ENCODE peak calls at places on chromosome 4, in nine cellular contexts. R is fibroblast of lung, Y is heart right ventricle, A is IMR-90, S is NB4, V is foreskin fibroblast, O is GM06990, G is bronchial epithelial cell, I is fibroblast of mammary gland. K is an unnamed sample.

GRCh38 chr4:48271626-48272025 is 2.0 kb upstream of the TEC start:
- DNase-seq in R (no peak), Y (no peak), A (no peak), S (no peak), V (no peak), O (no peak), G (no peak), I (no peak), K (no peak)

GRCh38 chr4:166174717-166175510 is 301.9 kb downstream of the TLL1 start:
- DNase-seq in R (no peak), Y (no peak), A (no peak), S (peak), V (no peak), O (no peak), G (peak), I (peak), K (peak)

GRCh38 chr4:57249083-57249482 is 138.9 kb upstream of the IGFBP7 start:
- DNase-seq in R (no peak), Y (no peak), A (peak), S (no peak), V (peak), O (no peak), G (peak), I (peak), K (peak)

GRCh38 chr4:21768349-21769310 is 179.9 kb downstream of the KCNIP4 start:
- DNase-seq in R (peak), Y (no peak), A (peak), S (peak), V (peak), O (peak), G (peak), I (peak), K (peak)

GRCh38 chr4:10164877-10165283 is 48.3 kb upstream of the WDR1 start:
- DNase-seq in R (peak), Y (peak), A (peak), S (peak), V (peak), O (no peak), G (peak), I (peak), K (peak)

GRCh38 chr4:184756399-184756798 is 22.5 kb upstream of the CENPU start:
- DNase-seq in R (peak), Y (no peak), A (peak), S (peak), V (peak), O (no peak), G (no peak), I (peak), K (peak)

GRCh38 chr4:125266901-125267601 is 47.7 kb upstream of the FAT4 start:
- DNase-seq in R (peak), Y (no peak), A (peak), S (no peak), V (peak), O (no peak), G (peak), I (peak), K (peak)

GRCh38 chr4:78480286-78480685 is 71.3 kb upstream of the ANXA3 start:
- DNase-seq in R (no peak), Y (no peak), A (no peak), S (no peak), V (peak), O (no peak), G (no peak), I (peak), K (no peak)

GRCh38 chr4:13706716-13707115 is 79.2 kb upstream of the BOD1L1 start:
- DNase-seq in R (no peak), Y (no peak), A (no peak), S (no peak), V (no peak), O (no peak), G (peak), I (no peak), K (no peak)

GRCh38 chr4:4502694-4503311 is 39.0 kb downstream of the STX18 start:
- DNase-seq in R (peak), Y (no peak), A (peak), S (no peak), V (no peak), O (no peak), G (no peak), I (no peak), K (peak)

GRCh38 chr4:66906314-66906713 is 639.0 kb downstream of the CENPC start:
- DNase-seq in R (no peak), Y (no peak), A (no peak), S (no peak), V (no peak), O (no peak), G (no peak), I (no peak), K (no peak)

GRCh38 chr4:101183658-101184373 is 163.5 kb downstream of the PPP3CA start:
- DNase-seq in R (no peak), Y (no peak), A (peak), S (no peak), V (no peak), O (no peak), G (peak), I (peak), K (peak)

GRCh38 chr4:137065306-137065705 is 467.0 kb downstream of the PCDH18 start:
- DNase-seq in R (peak), Y (no peak), A (peak), S (no peak), V (no peak), O (no peak), G (no peak), I (peak), K (peak)

GRCh38 chr4:16693040-16693506 is 205.4 kb downstream of the LDB2 start:
- DNase-seq in R (no peak), Y (no peak), A (no peak), S (no peak), V (no peak), O (no peak), G (no peak), I (peak), K (peak)

GRCh38 chr4:185463541-185463940 is 8.0 kb downstream of the CCDC110 start:
- DNase-seq in R (no peak), Y (no peak), A (no peak), S (no peak), V (no peak), O (no peak), G (no peak), I (no peak), K (no peak)

GRCh38 chr4:105343523-105343931 is 130.3 kb downstream of the PPA2 start:
- DNase-seq in R (peak), Y (no peak), A (peak), S (no peak), V (no peak), O (no peak), G (no peak), I (no peak), K (peak)

GRCh38 chr4:10371869-10372471 is 85.3 kb downstream of the ZNF518B start:
- DNase-seq in R (no peak), Y (no peak), A (peak), S (no peak), V (no peak), O (no peak), G (peak), I (no peak), K (peak)

GRCh38 chr4:41725254-41725653 is 23.3 kb downstream of the PHOX2B start:
- DNase-seq in R (no peak), Y (no peak), A (no peak), S (peak), V (no peak), O (no peak), G (no peak), I (no peak), K (no peak)

GRCh38 chr4:41722171-41722570 is 26.4 kb downstream of the PHOX2B start:
- DNase-seq in R (no peak), Y (no peak), A (peak), S (no peak), V (peak), O (no peak), G (no peak), I (no peak), K (no peak)

GRCh38 chr4:41719417-41719816 is 29.1 kb downstream of the PHOX2B start:
- DNase-seq in R (no peak), Y (no peak), A (peak), S (no peak), V (peak), O (no peak), G (peak), I (peak), K (no peak)

GRCh38 chr4:41718907-41719306 is 29.6 kb downstream of the PHOX2B start:
- DNase-seq in R (peak), Y (no peak), A (peak), S (no peak), V (peak), O (no peak), G (peak), I (peak), K (peak)

DNA sequence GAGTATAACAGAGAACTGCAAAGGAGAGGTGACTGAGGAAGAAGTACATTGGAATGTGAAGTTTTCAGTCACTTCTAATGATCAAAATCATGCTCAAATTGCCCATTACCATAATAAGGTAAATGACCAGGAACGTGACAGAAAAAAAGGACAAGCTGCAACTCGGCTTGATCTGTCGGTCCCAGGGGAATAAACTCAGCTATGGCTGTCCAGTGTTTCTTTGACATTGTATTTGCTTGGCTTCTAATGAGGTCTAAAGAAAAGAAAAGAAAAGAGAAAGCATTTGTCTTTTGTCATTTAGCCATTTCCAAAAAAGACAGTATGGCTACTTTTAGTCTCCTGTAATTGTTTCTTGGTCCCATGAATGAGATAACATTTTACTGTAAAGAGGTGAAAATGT is 25.2 kb downstream of the PHOX2B start:
- DNase-seq in R (no peak), Y (no peak), A (no peak), S (no peak), V (no peak), O (no peak), G (no peak), I (no peak), K (no peak)
- TF ChIP-seq CTCF in R (no peak), Y (no peak), A (no peak), S (no peak), V (no peak), O (no peak), G (no peak), I (no peak), K (no peak)

DNA sequence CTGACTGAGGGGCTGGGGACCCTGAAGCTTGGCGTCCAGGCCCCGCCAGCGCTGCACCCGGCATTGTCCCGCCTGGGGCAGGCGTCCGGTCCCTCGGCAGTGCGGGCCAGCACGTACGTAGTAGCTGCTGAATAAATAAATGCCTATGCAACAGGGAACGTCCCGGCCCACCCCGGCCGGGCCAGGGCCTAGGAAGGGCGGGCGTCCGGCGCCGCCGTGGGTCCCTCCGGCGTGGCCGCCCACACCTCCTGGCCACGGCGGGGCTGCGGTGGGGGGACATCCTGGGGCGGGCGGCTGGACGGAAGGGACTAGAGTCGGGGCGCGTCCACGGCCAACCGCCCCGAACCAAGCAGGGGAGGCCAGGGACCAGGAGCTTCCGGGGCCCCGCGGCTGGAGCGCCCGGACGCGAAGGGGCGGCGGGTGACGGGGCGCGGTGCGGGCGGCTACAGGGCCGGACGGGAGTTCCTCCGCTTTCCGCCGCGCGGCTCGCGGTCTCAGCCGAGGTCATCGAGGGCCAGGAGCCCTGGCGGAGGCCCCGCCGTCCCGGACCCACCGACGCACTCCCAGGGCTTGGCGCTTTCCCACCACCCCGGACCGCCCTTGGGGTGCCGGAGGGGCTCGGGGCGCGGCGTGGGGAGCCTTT is 856 bp upstream of the WWC2 start:
- DNase-seq in R (peak), Y (peak), A (peak), S (no peak), V (peak), O (no peak), G (no peak), I (peak), K (peak)
- H3K4me3 ChIP-seq in R (peak), Y (peak), A (peak), S (peak), V (peak), O (no peak), G (peak), I (peak), K (peak)

GRCh38 chr4:23904639-23905061 is 14.8 kb upstream of the PPARGC1A start:
- DNase-seq in R (no peak), Y (no peak), A (no peak), S (no peak), V (no peak), O (no peak), G (peak), I (no peak), K (no peak)

GRCh38 chr4:23899565-23899964 is 9.7 kb upstream of the PPARGC1A start:
- DNase-seq in R (no peak), Y (no peak), A (no peak), S (no peak), V (no peak), O (no peak), G (no peak), I (no peak), K (no peak)

GRCh38 chr4:23903859-23904438 is 14.1 kb upstream of the PPARGC1A start:
- DNase-seq in R (no peak), Y (no peak), A (no peak), S (peak), V (no peak), O (no peak), G (no peak), I (peak), K (peak)

GRCh38 chr4:23900636-23901035 is 10.8 kb upstream of the PPARGC1A start:
- DNase-seq in R (no peak), Y (no peak), A (no peak), S (no peak), V (no peak), O (no peak), G (no peak), I (no peak), K (no peak)

DNA sequence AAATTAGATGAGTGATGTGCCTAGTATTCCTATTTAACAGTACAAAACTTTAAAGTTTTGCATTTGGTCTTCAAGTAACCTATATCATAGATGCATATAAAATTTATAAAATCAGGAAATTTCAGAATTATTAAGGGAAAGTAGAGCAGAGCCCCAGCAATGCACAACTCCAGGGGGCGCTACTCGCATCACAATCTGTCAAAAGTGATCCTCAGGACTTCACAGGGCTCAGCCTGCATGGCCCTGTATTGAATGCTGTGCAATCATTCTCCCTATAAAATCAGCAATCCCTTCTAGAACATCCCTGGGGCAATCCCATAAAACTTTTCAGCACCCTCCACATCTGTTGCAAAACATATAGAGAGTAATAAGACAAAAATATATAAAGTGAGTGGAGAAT is 12.4 kb upstream of the PPARGC1A start:
- DNase-seq in R (no peak), Y (no peak), A (no peak), S (peak), V (no peak), O (no peak), G (no peak), I (no peak), K (no peak)
- TF ChIP-seq CTCF in R (no peak), Y (no peak), A (no peak), S (peak), V (no peak), O (peak), G (no peak), I (peak), K (no peak)

GRCh38 chr4:111748157-111748556 is 397.1 kb upstream of the FAM241A start:
- DNase-seq in R (no peak), Y (no peak), A (no peak), S (no peak), V (no peak), O (no peak), G (no peak), I (no peak), K (no peak)
- H3K4me3 ChIP-seq in R (no peak), Y (no peak), A (no peak), S (no peak), V (no peak), O (no peak), G (no peak), I (no peak), K (no peak)

GRCh38 chr4:2908686-2909085 is 54.5 kb downstream of the NOP14 start:
- DNase-seq in R (no peak), Y (no peak), A (no peak), S (no peak), V (no peak), O (no peak), G (no peak), I (no peak), K (no peak)

GRCh38 chr4:2907706-2908293 is 55.4 kb downstream of the NOP14 start:
- DNase-seq in R (no peak), Y (no peak), A (no peak), S (no peak), V (no peak), O (no peak), G (no peak), I (no peak), K (no peak)

GRCh38 chr4:2909583-2909982 is 53.6 kb downstream of the NOP14 start:
- DNase-seq in R (no peak), Y (no peak), A (no peak), S (no peak), V (no peak), O (no peak), G (no peak), I (no peak), K (no peak)

GRCh38 chr4:2911868-2912267 is 51.3 kb downstream of the NOP14 start:
- DNase-seq in R (no peak), Y (no peak), A (no peak), S (no peak), V (no peak), O (no peak), G (no peak), I (no peak), K (no peak)

GRCh38 chr4:2910409-2910808 is 52.8 kb downstream of the NOP14 start:
- DNase-seq in R (no peak), Y (no peak), A (no peak), S (no peak), V (no peak), O (no peak), G (no peak), I (no peak), K (no peak)
- TF ChIP-seq CTCF in R (peak), Y (no peak), A (peak), S (no peak), V (peak), O (peak), G (peak), I (no peak), K (peak)

GRCh38 chr4:680931-681645 is 6.7 kb downstream of the MYL5 start:
- DNase-seq in R (peak), Y (peak), A (no peak), S (peak), V (no peak), O (peak), G (no peak), I (peak), K (no peak)
- H3K4me3 ChIP-seq in R (peak), Y (peak), A (peak), S (peak), V (peak), O (peak), G (peak), I (peak), K (peak)

GRCh38 chr4:73852771-73853170 is 325 bp upstream of the PF4V1 start:
- DNase-seq in R (no peak), Y (no peak), A (no peak), S (no peak), V (no peak), O (no peak), G (no peak), I (no peak), K (no peak)

GRCh38 chr4:73853718-73854473 is 800 bp downstream of the PF4V1 start:
- DNase-seq in R (no peak), Y (no peak), A (no peak), S (no peak), V (no peak), O (no peak), G (no peak), I (no peak), K (no peak)

GRCh38 chr4:73855406-73855805 is 2.3 kb downstream of the PF4V1 start:
- DNase-seq in R (no peak), Y (no peak), A (no peak), S (no peak), V (no peak), O (no peak), G (peak), I (no peak), K (peak)

GRCh38 chr4:73851293-73851692 is 1.8 kb upstream of the PF4V1 start:
- DNase-seq in R (no peak), Y (no peak), A (no peak), S (no peak), V (no peak), O (no peak), G (no peak), I (no peak), K (no peak)

GRCh38 chr4:73853246-73853704 is at the start of gene PF4V1:
- DNase-seq in R (no peak), Y (peak), A (no peak), S (no peak), V (no peak), O (peak), G (no peak), I (peak), K (no peak)
- TF ChIP-seq CTCF in R (peak), Y (no peak), A (no peak), S (no peak), V (peak), O (no peak), G (peak), I (peak), K (peak)

GRCh38 chr4:18458465-18458864 is 436.9 kb upstream of the LCORL start:
- DNase-seq in R (no peak), Y (no peak), A (no peak), S (no peak), V (no peak), O (no peak), G (no peak), I (no peak), K (no peak)

GRCh38 chr4:18454349-18454748 is 432.8 kb upstream of the LCORL start:
- DNase-seq in R (no peak), Y (no peak), A (no peak), S (no peak), V (no peak), O (no peak), G (no peak), I (no peak), K (no peak)
- H3K4me3 ChIP-seq in R (no peak), Y (no peak), A (no peak), S (no peak), V (no peak), O (no peak), G (no peak), I (no peak), K (no peak)

K was measured in cardiac fibroblast.